ENCODE peak calls at places on chromosomes 7 and 10, in nine cellular contexts. T is M059J; P is pulmonary artery endothelial cell; X is GM13977; M is skeletal muscle cell; W is Daoy; Y is stimulated activated CD8-positive, alpha-beta memory T cell treated with anti-CD3 and anti-CD28 coated beads, Interleukin-7, amount 100 ng/mL, for 4 hours; N is KG1; E is NT2/D1. U is an unnamed sample.

GRCh38 chr10:65778753-65779152 is 1147.1 kb upstream of the LRRTM3 start:
- DNase-seq in T (no peak), P (no peak), X (no peak), M (no peak), W (no peak), Y (no peak), N (no peak), E (no peak), U (no peak)

GRCh38 chr10:48287417-48288391 is 13.2 kb upstream of the FRMPD2 start:
- DNase-seq in T (peak), P (no peak), X (no peak), M (no peak), W (no peak), Y (no peak), N (no peak), E (no peak), U (no peak)

GRCh38 chr7:94183289-94183749 is 179.2 kb upstream of the BET1 start:
- DNase-seq in T (peak), P (peak), X (no peak), M (peak), W (peak), Y (no peak), N (no peak), E (peak), U (peak)

GRCh38 chr10:27446091-27446918 is 57.8 kb upstream of the RAB18 start:
- DNase-seq in T (peak), P (no peak), X (peak), M (peak), W (no peak), Y (no peak), N (peak), E (no peak), U (peak)

GRCh38 chr10:76197293-76197692 is 765.9 kb downstream of the LRMDA start:
- DNase-seq in T (peak), P (no peak), X (no peak), M (no peak), W (no peak), Y (no peak), N (no peak), E (no peak), U (no peak)

GRCh38 chr10:25393621-25394020 is 218.8 kb downstream of the GPR158 start:
- DNase-seq in T (no peak), P (no peak), X (no peak), M (no peak), W (no peak), Y (no peak), N (no peak), E (no peak), U (no peak)

GRCh38 chr7:46369933-46370654 is 449.0 kb upstream of the IGFBP3 start:
- DNase-seq in T (peak), P (peak), X (no peak), M (peak), W (peak), Y (no peak), N (no peak), E (no peak), U (peak)

GRCh38 chr7:86760236-86760635 is 116.5 kb downstream of the GRM3 start:
- DNase-seq in T (no peak), P (no peak), X (no peak), M (no peak), W (no peak), Y (no peak), N (no peak), E (peak), U (no peak)

GRCh38 chr10:96509017-96509641 is 4.6 kb downstream of the TLL2 start:
- DNase-seq in T (peak), P (no peak), X (no peak), M (peak), W (peak), Y (no peak), N (no peak), E (peak), U (no peak)

GRCh38 chr7:34208878-34209621 is 303.7 kb downstream of the BMPER start:
- DNase-seq in T (no peak), P (no peak), X (no peak), M (no peak), W (no peak), Y (no peak), N (no peak), E (no peak), U (no peak)

GRCh38 chr10:103021897-103022286 is 103.8 kb downstream of the CNNM2 start:
- DNase-seq in T (peak), P (no peak), X (no peak), M (no peak), W (no peak), Y (no peak), N (no peak), E (no peak), U (no peak)

GRCh38 chr10:62037166-62037831 is 135.8 kb downstream of the ARID5B start:
- DNase-seq in T (peak), P (no peak), X (no peak), M (no peak), W (peak), Y (no peak), N (no peak), E (no peak), U (no peak)

GRCh38 chr7:118938845-118939244 is 714.3 kb downstream of the ANKRD7 start:
- DNase-seq in T (no peak), P (no peak), X (no peak), M (no peak), W (no peak), Y (no peak), N (no peak), E (no peak), U (no peak)

GRCh38 chr7:158026636-158027265 is 560.9 kb downstream of the PTPRN2 start:
- DNase-seq in T (no peak), P (no peak), X (no peak), M (no peak), W (no peak), Y (no peak), N (no peak), E (no peak), U (no peak)

GRCh38 chr7:102471791-102472125 is 7.0 kb downstream of the POLR2J start:
- DNase-seq in T (no peak), P (no peak), X (no peak), M (no peak), W (no peak), Y (no peak), N (no peak), E (no peak), U (no peak)

GRCh38 chr10:8095962-8096361 is 41.5 kb downstream of the GATA3 start:
- DNase-seq in T (no peak), P (no peak), X (no peak), M (no peak), W (no peak), Y (no peak), N (no peak), E (no peak), U (no peak)

GRCh38 chr10:98489561-98490481 is 43.1 kb upstream of the HPS1 start:
- DNase-seq in T (no peak), P (no peak), X (no peak), M (no peak), W (no peak), Y (no peak), N (no peak), E (no peak), U (no peak)

GRCh38 chr7:55534262-55534915 is 37.9 kb downstream of the VOPP1 start:
- DNase-seq in T (peak), P (no peak), X (peak), M (peak), W (peak), Y (peak), N (peak), E (no peak), U (no peak)

GRCh38 chr7:233456-234035 is 41.2 kb downstream of the FAM20C start:
- DNase-seq in T (peak), P (no peak), X (no peak), M (no peak), W (no peak), Y (no peak), N (no peak), E (no peak), U (no peak)

GRCh38 chr7:138890782-138891445 is 90.3 kb downstream of the KIAA1549 start:
- DNase-seq in T (peak), P (no peak), X (no peak), M (peak), W (peak), Y (no peak), N (no peak), E (no peak), U (no peak)

U was measured in HCT116.